ENCODE peak calls at places on chromosomes 3 and 15, in four cellular contexts. M is endothelial cell of umbilical vein, P is stomach, C is body of pancreas. E is an unnamed sample.

GRCh38 chr3:99731499-99731898 is 86.2 kb upstream of the CMSS1 start:
- DNase-seq in M (no peak), P (no peak), C (no peak), E (no peak)

GRCh38 chr15:85753791-85754452 is 40.8 kb downstream of the KLHL25 start:
- DNase-seq in M (no peak), P (no peak), C (no peak), E (no peak)

GRCh38 chr3:24400450-24400849 is 94.2 kb downstream of the THRB start:
- DNase-seq in M (no peak), P (no peak), C (no peak), E (no peak)

GRCh38 chr3:34793066-34793465 is 846.3 kb upstream of the ARPP21 start:
- DNase-seq in M (no peak), P (no peak), C (no peak), E (no peak)

GRCh38 chr3:191324936-191325335 is 4.3 kb upstream of the CCDC50 start:
- DNase-seq in M (no peak), P (no peak), C (no peak), E (no peak)

GRCh38 chr3:4695846-4696245 is 202.7 kb downstream of the ITPR1 start:
- DNase-seq in M (no peak), P (no peak), C (no peak), E (no peak)

GRCh38 chr3:14441920-14442300 is 39.5 kb downstream of the SLC6A6 start:
- DNase-seq in M (no peak), P (no peak), C (no peak), E (no peak)

GRCh38 chr15:79197285-79197684 is 85.2 kb upstream of the ANKRD34C start:
- DNase-seq in M (no peak), P (no peak), C (no peak), E (no peak)

GRCh38 chr3:113885050-113885449 is 46.5 kb downstream of the GRAMD1C start:
- DNase-seq in M (no peak), P (no peak), C (no peak), E (no peak)

GRCh38 chr15:27853624-27854455 is 245.3 kb downstream of the OCA2 start:
- DNase-seq in M (no peak), P (peak; percentile 9), C (no peak), E (no peak)

GRCh38 chr3:41224120-41224806 is 25.0 kb downstream of the CTNNB1 start:
- DNase-seq in M (no peak), P (no peak), C (no peak), E (no peak)

GRCh38 chr3:9916346-9916733 is 558 bp upstream of the IL17RC start:
- DNase-seq in M (no peak), P (no peak), C (peak; percentile 16), E (no peak)

GRCh38 chr3:9915252-9916141 is 1.4 kb upstream of the IL17RC start:
- DNase-seq in M (peak; percentile 50), P (peak; percentile 76), C (peak; percentile 80), E (peak; percentile 64)

GRCh38 chr3:9918261-9919038 is 1.6 kb downstream of the IL17RC start:
- DNase-seq in M (no peak), P (no peak), C (no peak), E (no peak)

GRCh38 chr3:9917820-9918219 is 922 bp downstream of the IL17RC start:
- DNase-seq in M (no peak), P (no peak), C (no peak), E (peak; percentile 59)

DNA sequence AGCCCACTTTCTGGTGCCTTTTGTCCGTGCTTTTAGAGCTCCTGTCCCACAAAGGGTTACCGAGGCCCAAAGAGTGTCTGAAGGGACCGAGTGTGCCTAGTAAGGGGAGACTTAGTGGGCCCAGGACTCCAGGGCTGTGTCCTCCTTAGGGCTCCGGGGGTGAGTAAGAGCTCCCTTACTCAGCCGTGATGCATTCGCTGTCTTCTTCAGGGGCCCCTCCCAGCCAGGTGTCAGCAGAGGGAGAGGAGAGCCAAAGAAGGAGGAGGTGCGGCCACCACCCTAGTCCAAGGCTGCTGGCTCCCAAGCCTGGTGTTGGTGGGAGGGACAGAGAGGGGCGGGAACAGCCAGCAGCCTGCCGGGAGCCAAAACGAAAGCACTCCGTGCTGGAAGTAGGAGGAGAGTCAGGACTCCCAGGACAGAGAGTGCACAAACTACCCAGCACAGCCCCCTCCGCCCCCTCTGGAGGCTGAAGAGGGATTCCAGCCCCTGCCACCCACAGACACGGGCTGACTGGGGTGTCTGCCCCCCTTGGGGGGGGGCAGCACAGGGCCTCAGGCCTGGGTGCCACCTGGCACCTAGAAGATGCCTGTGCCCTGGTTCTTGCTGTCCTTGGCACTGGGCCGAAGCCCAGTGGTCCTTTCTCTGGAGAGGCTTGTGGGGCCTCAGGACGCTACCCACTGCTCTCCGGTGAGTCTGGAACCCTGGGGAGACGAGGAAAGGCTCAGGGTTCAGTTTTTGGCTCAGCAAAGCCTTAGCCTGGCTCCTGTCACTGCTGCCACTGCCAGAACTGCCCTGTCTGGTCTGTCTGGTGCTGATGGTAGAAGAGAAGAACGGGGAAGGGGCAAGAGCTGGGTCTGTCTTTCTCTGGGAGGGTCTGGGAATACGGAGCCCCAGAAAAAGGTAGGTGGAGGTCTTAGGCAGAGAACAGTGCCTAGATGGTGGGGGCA is at the start of gene IL17RC:
- DNase-seq in M (peak; percentile 77), P (peak; percentile 88), C (peak; percentile 93), E (peak; percentile 92)
- TF ChIP-seq POLR2A in M (peak; percentile 38), P (no peak), C (peak; percentile 74), E (no peak)

GRCh38 chr3:119783883-119784282 is 2.0 kb downstream of the NR1I2 start:
- DNase-seq in M (no peak), P (no peak), C (no peak), E (no peak)

GRCh38 chr3:119790369-119790768 is 8.5 kb downstream of the NR1I2 start:
- DNase-seq in M (no peak), P (no peak), C (no peak), E (no peak)

GRCh38 chr3:119782435-119782834 is 534 bp downstream of the NR1I2 start:
- DNase-seq in M (no peak), P (no peak), C (no peak), E (no peak)

GRCh38 chr3:119783255-119783654 is 1.4 kb downstream of the NR1I2 start:
- DNase-seq in M (no peak), P (no peak), C (no peak), E (no peak)

DNA sequence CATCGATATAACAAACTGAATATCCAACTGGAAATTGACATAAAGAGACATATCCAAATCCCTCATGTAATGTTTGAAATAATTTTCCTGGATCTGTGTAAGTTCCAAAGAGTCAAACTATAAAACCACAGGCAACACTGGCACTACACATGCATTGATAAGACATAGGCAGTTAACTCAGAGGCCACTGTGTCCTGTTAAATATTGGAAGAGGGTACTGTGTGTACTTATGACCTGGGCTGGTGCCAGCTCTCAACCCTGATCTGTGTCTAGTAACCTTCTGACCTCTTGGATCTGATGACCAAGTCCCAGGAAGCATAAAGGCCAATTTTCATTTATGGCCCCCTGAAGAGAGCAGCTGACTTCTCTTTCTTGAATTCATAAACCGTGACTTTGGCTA is 4.5 kb downstream of the NR1I2 start:
- DNase-seq in M (no peak), P (no peak), C (no peak), E (no peak)
- TF ChIP-seq POLR2A in M (no peak), P (no peak), C (no peak), E (no peak)

DNA sequence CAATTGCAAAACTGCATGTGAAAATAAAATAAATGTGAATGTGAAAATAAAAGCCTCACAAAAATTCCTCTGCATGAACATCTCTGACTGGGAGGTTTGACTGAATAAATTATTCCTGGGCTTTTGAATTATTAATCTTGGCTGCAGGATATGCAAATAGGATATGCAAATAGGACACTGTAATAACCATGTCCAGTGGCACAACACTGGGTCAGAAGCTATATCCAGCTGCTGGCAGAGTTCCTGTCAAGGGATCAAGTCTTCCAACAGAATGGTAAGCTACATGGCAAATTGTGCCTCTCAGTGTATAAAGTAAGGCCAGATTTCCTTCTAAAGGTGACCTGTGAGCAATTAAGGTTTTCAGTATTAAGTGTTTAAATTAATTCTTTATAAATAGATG is at the start of gene SUCNR1:
- DNase-seq in M (no peak), P (no peak), C (no peak), E (no peak)
- TF ChIP-seq POLR2A in M (no peak), P (no peak), C (no peak), E (peak; percentile 19)

DNA sequence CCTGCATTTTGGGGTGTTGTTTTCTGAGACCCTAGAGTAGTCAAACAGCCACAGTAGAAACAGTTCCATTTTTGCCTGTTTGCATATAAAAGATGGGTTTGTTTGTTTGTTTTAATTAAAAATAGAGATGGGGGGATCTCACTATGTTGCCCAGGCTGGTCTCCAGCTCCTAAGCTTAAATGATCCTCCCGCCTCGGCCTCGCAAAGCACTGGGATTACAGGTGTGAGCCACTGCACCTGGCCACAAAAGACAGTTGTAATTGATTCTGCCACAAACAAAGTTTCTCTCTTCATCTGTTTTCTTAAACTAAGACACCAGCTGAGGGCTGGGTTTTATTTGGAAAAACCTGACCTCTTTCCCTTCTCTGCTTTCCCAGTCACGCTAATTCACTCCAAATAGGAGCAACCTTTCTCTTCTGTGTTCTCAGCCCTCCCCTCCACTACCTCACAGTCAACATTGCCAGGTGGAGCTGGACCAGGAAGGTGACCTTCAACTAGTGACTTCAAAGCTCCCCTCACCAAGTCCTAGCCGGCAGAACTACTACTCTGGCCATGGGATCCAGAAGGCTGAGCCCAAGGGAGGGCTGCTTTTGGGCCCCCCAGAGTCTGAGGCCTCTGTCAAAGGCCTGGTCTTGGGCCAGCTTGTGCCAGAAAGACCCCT is 1.5 kb upstream of the IDH2 start:
- DNase-seq in M (no peak), P (peak; percentile 82), C (peak; percentile 93), E (peak; percentile 73)
- TF ChIP-seq POLR2A in M (no peak), P (no peak), C (peak; percentile 74), E (peak; percentile 30)

GRCh38 chr3:16724487-16724886 is 119.3 kb upstream of the DAZL start:
- DNase-seq in M (no peak), P (no peak), C (no peak), E (no peak)

GRCh38 chr3:16719426-16719825 is 114.2 kb upstream of the DAZL start:
- DNase-seq in M (no peak), P (no peak), C (no peak), E (no peak)

GRCh38 chr3:16723994-16724393 is 118.8 kb upstream of the DAZL start:
- DNase-seq in M (no peak), P (no peak), C (no peak), E (no peak)

GRCh38 chr3:16721494-16721893 is 116.3 kb upstream of the DAZL start:
- DNase-seq in M (no peak), P (no peak), C (no peak), E (no peak)

DNA sequence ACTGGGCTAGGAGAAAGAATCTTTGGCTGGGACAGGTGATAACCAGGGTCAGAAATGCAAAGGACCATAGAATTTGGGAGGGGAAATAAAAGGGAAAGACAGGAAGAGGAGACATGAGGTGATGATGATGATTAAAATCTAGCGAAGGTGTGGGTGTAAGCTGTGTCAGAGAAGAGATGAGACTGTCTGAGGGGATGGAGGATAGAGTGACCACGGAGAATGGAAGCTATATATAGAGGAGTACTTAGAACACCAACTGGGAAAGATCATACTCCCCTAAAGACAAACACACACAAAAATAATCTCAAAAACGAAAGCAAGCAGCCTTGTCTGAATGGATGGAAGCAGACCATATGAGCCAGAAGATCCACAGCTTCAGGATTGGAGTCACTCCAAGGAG is 115.1 kb upstream of the DAZL start:
- DNase-seq in M (no peak), P (no peak), C (no peak), E (no peak)
- TF ChIP-seq POLR2A in M (no peak), P (no peak), C (no peak), E (no peak)